ENCODE peak calls at places on chromosome 19, in ten cellular contexts. X is NCI-H774; L is kidney epithelial cell; Y is activated CD4-positive, alpha-beta T cell treated with anti-CD3 and anti-CD28 coated beads, Interleukin-2, amount 10 ng/mL, durations not matched to agents 7 days and 5 days; O is NCI-H1092 treated with DMSO at 0.1 percent for 48 hours; E is GM23338; V is MCF 10A; Q is NCI-H1105; J is OCI-LY7; R is pons. N is an unnamed sample.

GRCh38 chr19:29810504-29810871 is 1.3 kb upstream of the CCNE1 start:
- DNase-seq in X (no peak), L (no peak), Y (no peak), O (no peak), E (no peak), V (peak), Q (peak), J (no peak), R (peak), N (no peak)

GRCh38 chr19:597406-598315 is 8.0 kb downstream of the HCN2 start:
- DNase-seq in X (no peak), L (no peak), Y (no peak), O (no peak), E (no peak), V (no peak), Q (no peak), J (no peak), R (no peak), N (no peak)

GRCh38 chr19:39341122-39341719 is 1.0 kb upstream of the SAMD4B start:
- DNase-seq in X (no peak), L (no peak), Y (peak), O (no peak), E (peak), V (no peak), Q (no peak), J (peak), R (no peak), N (no peak)

GRCh38 chr19:37718357-37718756 is 1.2 kb downstream of the ZNF607 start:
- DNase-seq in X (no peak), L (no peak), Y (no peak), O (no peak), E (peak), V (no peak), Q (no peak), J (peak), R (peak), N (no peak)

GRCh38 chr19:35117017-35117570 is 1.5 kb downstream of the FXYD3 start:
- DNase-seq in X (no peak), L (no peak), Y (no peak), O (no peak), E (no peak), V (no peak), Q (no peak), J (no peak), R (no peak), N (no peak)

GRCh38 chr19:16371540-16371986 is 46.9 kb downstream of the KLF2 start:
- DNase-seq in X (no peak), L (no peak), Y (peak), O (no peak), E (no peak), V (no peak), Q (no peak), J (peak), R (no peak), N (peak)

GRCh38 chr19:48183356-48183755 is 12.9 kb downstream of the ZSWIM9 start:
- DNase-seq in X (no peak), L (no peak), Y (no peak), O (no peak), E (no peak), V (no peak), Q (no peak), J (peak), R (no peak), N (no peak)

GRCh38 chr19:52007436-52007804 is 591 bp downstream of the ZNF615 start:
- DNase-seq in X (no peak), L (no peak), Y (no peak), O (no peak), E (peak), V (no peak), Q (no peak), J (no peak), R (no peak), N (no peak)

GRCh38 chr19:50835103-50835784 is 1.9 kb upstream of the KLK15 start:
- DNase-seq in X (no peak), L (no peak), Y (no peak), O (peak), E (peak), V (peak), Q (peak), J (no peak), R (no peak), N (no peak)

GRCh38 chr19:40717325-40717879 is 490 bp downstream of the ITPKC start:
- DNase-seq in X (no peak), L (no peak), Y (no peak), O (no peak), E (no peak), V (no peak), Q (no peak), J (no peak), R (no peak), N (no peak)

GRCh38 chr19:33048806-33049676 is 15.6 kb downstream of the RHPN2 start:
- DNase-seq in X (no peak), L (no peak), Y (no peak), O (no peak), E (no peak), V (no peak), Q (no peak), J (no peak), R (no peak), N (no peak)

GRCh38 chr19:3398114-3398899 is 31.9 kb downstream of the NFIC start:
- DNase-seq in X (no peak), L (no peak), Y (no peak), O (no peak), E (peak), V (no peak), Q (no peak), J (no peak), R (peak), N (no peak)

GRCh38 chr19:7763696-7764095 is 653 bp downstream of the CLEC4M start:
- DNase-seq in X (no peak), L (no peak), Y (no peak), O (no peak), E (no peak), V (no peak), Q (no peak), J (no peak), R (no peak), N (no peak)

GRCh38 chr19:54473071-54473941 is at the start of gene CDC42EP5:
- DNase-seq in X (no peak), L (no peak), Y (no peak), O (no peak), E (peak), V (no peak), Q (no peak), J (no peak), R (no peak), N (no peak)

GRCh38 chr19:39349326-39349725 is 7.1 kb downstream of the SAMD4B start:
- DNase-seq in X (no peak), L (no peak), Y (no peak), O (no peak), E (no peak), V (no peak), Q (no peak), J (no peak), R (peak), N (no peak)

GRCh38 chr19:31223805-31224534 is 125.3 kb downstream of the TSHZ3 start:
- DNase-seq in X (no peak), L (no peak), Y (no peak), O (no peak), E (no peak), V (no peak), Q (no peak), J (no peak), R (no peak), N (no peak)

GRCh38 chr19:307111-307531 is 15.9 kb upstream of the PLPP2 start:
- DNase-seq in X (no peak), L (no peak), Y (no peak), O (no peak), E (no peak), V (no peak), Q (no peak), J (no peak), R (no peak), N (no peak)

GRCh38 chr19:39845621-39846175 is 481 bp downstream of the FBL start:
- DNase-seq in X (no peak), L (no peak), Y (no peak), O (no peak), E (peak), V (peak), Q (no peak), J (peak), R (no peak), N (no peak)

GRCh38 chr19:30584121-30584520 is 211.9 kb downstream of the ZNF536 start:
- DNase-seq in X (no peak), L (no peak), Y (no peak), O (no peak), E (no peak), V (no peak), Q (no peak), J (no peak), R (no peak), N (no peak)

GRCh38 chr19:5809053-5809452 is 4.2 kb downstream of the NRTN start:
- DNase-seq in X (no peak), L (no peak), Y (no peak), O (no peak), E (no peak), V (peak), Q (no peak), J (no peak), R (no peak), N (no peak)

GRCh38 chr19:8145969-8146368 is 3.4 kb downstream of the FBN3 start:
- DNase-seq in X (peak), L (no peak), Y (no peak), O (peak), E (peak), V (no peak), Q (no peak), J (peak), R (no peak), N (no peak)

GRCh38 chr19:49110567-49110966 is 3.6 kb upstream of the LIN7B start:
- DNase-seq in X (no peak), L (no peak), Y (no peak), O (no peak), E (no peak), V (no peak), Q (no peak), J (no peak), R (no peak), N (no peak)

GRCh38 chr19:13022859-13023636 is 27.8 kb downstream of the NFIX start:
- DNase-seq in X (peak), L (no peak), Y (no peak), O (peak), E (peak), V (peak), Q (peak), J (no peak), R (peak), N (no peak)

GRCh38 chr19:19515764-19516519 is at the start of gene NDUFA13:
- DNase-seq in X (peak), L (peak), Y (peak), O (peak), E (peak), V (peak), Q (peak), J (peak), R (peak), N (peak)

GRCh38 chr19:30780032-30780431 is 407.8 kb downstream of the ZNF536 start:
- DNase-seq in X (no peak), L (no peak), Y (no peak), O (no peak), E (no peak), V (no peak), Q (no peak), J (no peak), R (no peak), N (no peak)

GRCh38 chr19:31882709-31883108 is 462.7 kb upstream of the ZNF507 start:
- DNase-seq in X (no peak), L (no peak), Y (no peak), O (no peak), E (peak), V (no peak), Q (no peak), J (no peak), R (no peak), N (no peak)

GRCh38 chr19:11332822-11333221 is 6.6 kb downstream of the RAB3D start:
- DNase-seq in X (no peak), L (no peak), Y (no peak), O (no peak), E (no peak), V (no peak), Q (no peak), J (no peak), R (no peak), N (no peak)